ENCODE peak calls at places on chromosomes 5 and 9, in four cellular contexts. V is K562, D is HL-60, H is GM12878. O is an unnamed sample.

GRCh38 chr5:74139589-74139988 is 500.9 kb downstream of the ENC1 start:
- DNase-seq in H (no peak), V (no peak), D (no peak), O (no peak)

GRCh38 chr5:122480146-122480545 is 168.1 kb downstream of the SNCAIP start:
- DNase-seq in V (no peak), D (no peak), H (no peak), O (no peak)

GRCh38 chr5:135537745-135538144 is 2.0 kb upstream of the NEUROG1 start:
- DNase-seq in H (no peak), D (no peak), V (no peak), O (no peak)

GRCh38 chr9:26170224-26170623 is 492.0 kb upstream of the TUSC1 start:
- DNase-seq in V (no peak), H (no peak), D (no peak), O (no peak)

GRCh38 chr5:147818290-147818689 is 13.2 kb downstream of the SPINK1 start:
- DNase-seq in V (no peak), H (no peak), D (no peak), O (no peak)

GRCh38 chr5:36494756-36495637 is 111.4 kb upstream of the SLC1A3 start:
- DNase-seq in H (no peak), D (no peak), V (no peak), O (no peak)

GRCh38 chr5:135365281-135365680 is 33.8 kb downstream of the MACROH2A1 start:
- DNase-seq in D (no peak), H (no peak), V (no peak), O (no peak)

GRCh38 chr5:136526798-136527197 is 161.5 kb upstream of the TRPC7 start:
- DNase-seq in D (no peak), H (no peak), V (no peak), O (no peak)

GRCh38 chr5:180026320-180026719 is 45.2 kb downstream of the RNF130 start:
- DNase-seq in D (no peak), V (peak; percentile 32), H (no peak), O (no peak)

GRCh38 chr5:173964491-173964890 is 24.5 kb upstream of the C5orf47 start:
- DNase-seq in V (no peak), D (no peak), H (no peak), O (no peak)

GRCh38 chr9:96067004-96067403 is 191.5 kb downstream of the ERCC6L2 start:
- DNase-seq in V (no peak), D (no peak), H (no peak), O (no peak)

GRCh38 chr5:76367623-76368366 is 35.3 kb upstream of the IQGAP2 start:
- DNase-seq in H (peak; percentile 44), D (no peak), V (peak; percentile 50), O (no peak)

GRCh38 chr5:137880313-137880712 is 8.9 kb upstream of the PKD2L2 start:
- DNase-seq in V (no peak), D (no peak), H (no peak), O (no peak)

GRCh38 chr5:172533399-172534228 is 79.3 kb upstream of the SH3PXD2B start:
- DNase-seq in H (no peak), V (no peak), D (no peak), O (no peak)

GRCh38 chr5:150656191-150657132 is 4.6 kb upstream of the MYOZ3 start:
- DNase-seq in D (peak; percentile 56), H (peak; percentile 11), V (peak; percentile 99), O (peak; percentile 94)

GRCh38 chr9:20551236-20551635 is 71.1 kb downstream of the MLLT3 start:
- DNase-seq in D (no peak), H (no peak), V (no peak), O (no peak)

GRCh38 chr9:83526901-83527300 is 11.3 kb downstream of the FRMD3 start:
- DNase-seq in H (no peak), D (no peak), V (no peak), O (no peak)

GRCh38 chr9:88766778-88767503 is 224.3 kb upstream of the S1PR3 start:
- DNase-seq in D (no peak), H (no peak), V (no peak), O (no peak)

GRCh38 chr9:72141484-72141883 is 7.8 kb upstream of the GDA start:
- DNase-seq in H (no peak), V (no peak), D (no peak), O (no peak)

GRCh38 chr9:89418112-89418872 is 79.6 kb downstream of the SEMA4D start:
- DNase-seq in H (no peak), D (no peak), V (no peak), O (no peak)

GRCh38 chr5:4994994-4995393 is 145.1 kb upstream of the ADAMTS16 start:
- DNase-seq in D (no peak), H (no peak), V (no peak), O (no peak)

GRCh38 chr5:125424851-125425250 is 678.4 kb upstream of the ZNF608 start:
- DNase-seq in V (no peak), H (no peak), D (no peak), O (no peak)

GRCh38 chr5:84381501-84382362 is 2.9 kb downstream of the EDIL3 start:
- DNase-seq in D (peak; percentile 13), V (no peak), H (no peak), O (no peak)

GRCh38 chr9:89359018-89359417 is 40.7 kb downstream of the SECISBP2 start:
- DNase-seq in D (no peak), V (no peak), H (no peak), O (no peak)

GRCh38 chr5:118069452-118069851 is 918.9 kb downstream of the DTWD2 start:
- DNase-seq in D (no peak), H (no peak), V (no peak), O (no peak)

GRCh38 chr9:85041737-85042136 is 372.2 kb downstream of the NTRK2 start:
- DNase-seq in H (no peak), D (no peak), V (no peak), O (no peak)

GRCh38 chr9:125233678-125234077 is 7.5 kb downstream of the HSPA5 start:
- DNase-seq in D (no peak), H (no peak), V (no peak), O (no peak)

GRCh38 chr9:136950656-136951030 is 1.4 kb upstream of the LCN12 start:
- DNase-seq in H (no peak), V (no peak), D (no peak), O (no peak)

GRCh38 chr5:72633649-72634048 is 126.4 kb upstream of the ZNF366 start:
- DNase-seq in H (no peak), D (no peak), V (no peak), O (no peak)
- TF ChIP-seq SPI1 in H (no peak), D (no peak), V (no peak), O (no peak)

GRCh38 chr9:134637696-134638502 is 3.7 kb upstream of the COL5A1 start:
- DNase-seq in D (no peak), V (no peak), H (no peak), O (no peak)
- TF ChIP-seq SPI1 in D (no peak), V (no peak), H (no peak), O (no peak)

GRCh38 chr9:126410229-126410628 is 83.6 kb downstream of the MVB12B start:
- DNase-seq in V (no peak), D (no peak), H (no peak), O (no peak)

GRCh38 chr9:126413470-126414051 is 86.9 kb downstream of the MVB12B start:
- DNase-seq in V (no peak), H (no peak), D (no peak), O (no peak)

GRCh38 chr9:126411948-126412284 is 85.3 kb downstream of the MVB12B start:
- DNase-seq in H (no peak), V (no peak), D (no peak), O (no peak)

GRCh38 chr9:126412945-126413344 is 86.3 kb downstream of the MVB12B start:
- DNase-seq in H (no peak), D (no peak), V (no peak), O (no peak)

DNA sequence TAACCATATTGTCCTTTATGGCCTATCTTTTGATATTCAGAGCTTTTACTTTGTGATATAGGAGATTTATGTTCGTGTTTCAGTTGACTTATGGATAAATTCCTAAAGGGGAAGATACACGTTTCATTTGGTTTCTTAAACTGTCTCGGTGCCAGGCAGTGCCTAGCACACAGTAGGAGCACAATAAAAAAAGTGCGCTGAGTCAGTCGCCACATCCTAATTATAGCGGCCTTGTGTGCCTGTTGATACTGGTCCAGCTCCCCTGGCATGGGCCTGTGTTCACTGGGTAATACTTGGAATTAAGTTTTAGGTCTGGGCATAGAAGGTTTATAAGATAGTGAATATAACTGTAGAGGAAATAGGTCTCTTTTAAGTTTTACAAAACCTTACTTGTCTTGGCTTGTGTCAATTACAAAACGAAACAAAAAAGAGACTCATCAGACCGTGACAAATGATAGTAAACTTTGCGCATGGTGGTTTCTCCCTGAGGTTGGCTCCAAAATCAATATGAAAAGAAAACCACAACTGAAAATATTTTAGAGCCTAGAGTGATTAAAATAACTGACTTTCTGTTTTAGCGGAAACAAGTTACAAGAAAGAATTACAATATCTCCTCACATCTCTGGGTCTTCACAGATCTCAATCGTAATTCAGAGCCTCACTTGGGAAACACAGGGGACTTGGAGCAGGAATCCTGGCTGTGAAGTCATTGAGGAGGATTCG is 84.8 kb downstream of the MVB12B start:
- DNase-seq in V (no peak), H (peak; percentile 93), D (no peak), O (peak; percentile 53)
- TF ChIP-seq SPI1 in V (no peak), H (no peak), D (no peak), O (no peak)

GRCh38 chr9:108275906-108276305 is 579.9 kb downstream of the ACTL7B start:
- DNase-seq in D (no peak), V (no peak), H (no peak), O (no peak)

GRCh38 chr9:108282872-108283271 is 572.9 kb downstream of the ACTL7B start:
- DNase-seq in H (no peak), D (no peak), V (peak; percentile 15), O (no peak)

GRCh38 chr9:108274971-108275370 is 580.8 kb downstream of the ACTL7B start:
- DNase-seq in D (no peak), V (no peak), H (no peak), O (no peak)

GRCh38 chr9:108273988-108274387 is 581.8 kb downstream of the ACTL7B start:
- DNase-seq in V (no peak), D (no peak), H (no peak), O (no peak)

GRCh38 chr9:108278341-108278740 is 577.4 kb downstream of the ACTL7B start:
- DNase-seq in V (no peak), D (no peak), H (no peak), O (no peak)
- TF ChIP-seq SPI1 in V (no peak), D (no peak), H (no peak), O (no peak)

GRCh38 chr5:56270568-56271392 is 37.6 kb upstream of the ANKRD55 start:
- DNase-seq in D (peak; percentile 61), V (peak; percentile 79), H (peak; percentile 62), O (peak; percentile 32)

GRCh38 chr5:56273376-56274005 is 40.4 kb upstream of the ANKRD55 start:
- DNase-seq in D (no peak), V (no peak), H (no peak), O (no peak)

GRCh38 chr5:56270058-56270457 is 36.9 kb upstream of the ANKRD55 start:
- DNase-seq in V (no peak), H (peak; percentile 8), D (no peak), O (no peak)

GRCh38 chr5:56272765-56273164 is 39.6 kb upstream of the ANKRD55 start:
- DNase-seq in H (no peak), V (no peak), D (no peak), O (no peak)

GRCh38 chr5:56269216-56269927 is 36.2 kb upstream of the ANKRD55 start:
- DNase-seq in D (peak; percentile 47), H (peak; percentile 55), V (peak; percentile 25), O (peak; percentile 25)
- TF ChIP-seq SPI1 in D (no peak), H (no peak), V (no peak), O (no peak)